ENCODE peak calls at places on chromosomes 6 and 20, in seven cellular contexts. K, R, I, B, A, E and C are unnamed samples.

GRCh38 chr6:145137425-145137824 is 597.9 kb downstream of the EPM2A start:
- DNase-seq in K (no peak), R (peak; percentile 42), I (no peak), B (no peak), A (peak; percentile 50), E (no peak), C (peak; percentile 11)

GRCh38 chr6:77368660-77369313 is 94.5 kb downstream of the HTR1B start:
- DNase-seq in K (no peak), R (peak; percentile 68), I (peak; percentile 36), B (no peak), A (peak; percentile 27), E (no peak), C (no peak)

GRCh38 chr6:161076211-161076677 is 84.7 kb downstream of the MAP3K4 start:
- DNase-seq in K (no peak), R (peak; percentile 68), I (no peak), B (no peak), A (no peak), E (peak; percentile 32), C (no peak)

GRCh38 chr6:47112311-47112710 is 70.2 kb upstream of the ADGRF1 start:
- DNase-seq in K (no peak), R (no peak), I (no peak), B (no peak), A (peak; percentile 42), E (no peak), C (no peak)

GRCh38 chr6:169620171-169621125 is 81.4 kb downstream of the WDR27 start:
- DNase-seq in K (no peak), R (peak; percentile 92), I (peak; percentile 20), B (no peak), A (peak; percentile 38), E (no peak), C (peak; percentile 26)

GRCh38 chr20:41786158-41786557 is 168.0 kb upstream of the CHD6 start:
- DNase-seq in K (no peak), R (no peak), I (no peak), B (no peak), A (peak; percentile 7), E (no peak), C (no peak)

GRCh38 chr6:128209771-128210170 is 308.9 kb upstream of the THEMIS start:
- DNase-seq in K (no peak), R (peak; percentile 28), I (no peak), B (no peak), A (peak; percentile 65), E (no peak), C (no peak)

GRCh38 chr20:32762754-32763201 is 593 bp downstream of the DNMT3B start:
- DNase-seq in K (peak; percentile 78), R (peak; percentile 49), I (no peak), B (no peak), A (no peak), E (no peak), C (no peak)

GRCh38 chr20:137668-138131 is 4.7 kb upstream of the DEFB126 start:
- DNase-seq in K (peak; percentile 36), R (peak; percentile 2), I (no peak), B (no peak), A (no peak), E (no peak), C (peak; percentile 13)

GRCh38 chr20:60465993-60466682 is 507.9 kb downstream of the CDH26 start:
- DNase-seq in K (no peak), R (no peak), I (no peak), B (no peak), A (no peak), E (no peak), C (no peak)

GRCh38 chr20:21181028-21181427 is 55.1 kb downstream of the KIZ start:
- DNase-seq in K (no peak), R (no peak), I (no peak), B (no peak), A (no peak), E (no peak), C (no peak)
- H3K4me3 ChIP-seq in K (no peak overlapping the region), R (no peak overlapping the region), I (no peak overlapping the region), B (no peak overlapping the region), A (no peak overlapping the region), E (no peak overlapping the region), C (no peak overlapping the region)

DNA sequence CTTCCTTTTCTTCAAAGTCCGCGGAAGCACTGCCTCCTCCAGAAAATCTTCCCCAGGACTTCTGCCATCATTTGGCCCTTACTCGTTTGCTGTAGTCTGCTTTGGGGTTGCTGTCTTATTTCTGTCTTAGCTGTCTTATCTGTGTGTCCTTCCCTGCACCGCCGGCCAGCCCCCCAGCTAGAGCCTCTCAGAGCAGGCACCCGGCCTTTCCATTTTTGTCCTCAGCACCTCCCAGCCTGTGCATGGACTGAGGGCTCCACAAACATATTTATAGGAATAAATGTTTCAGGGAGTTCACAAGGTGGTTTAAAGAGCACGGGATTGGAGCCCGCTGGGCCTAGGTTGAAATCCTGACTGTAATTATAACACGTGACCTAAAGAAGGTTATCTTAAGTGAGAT is 8.1 kb downstream of the GLP1R start:
- DNase-seq in K (no peak), R (no peak), I (no peak), B (no peak), A (no peak), E (no peak), C (no peak)
- H3K4me1 ChIP-seq in K (peaks cover 43% of the 10 kb centered on the region), R (no peaks in the 10 kb centered on the region), I (peaks cover 4% of the 10 kb centered on the region), B (no peaks in the 10 kb centered on the region), A (no peaks in the 10 kb centered on the region), E (peaks cover 5% of the 10 kb centered on the region), C (no peaks in the 10 kb centered on the region)

DNA sequence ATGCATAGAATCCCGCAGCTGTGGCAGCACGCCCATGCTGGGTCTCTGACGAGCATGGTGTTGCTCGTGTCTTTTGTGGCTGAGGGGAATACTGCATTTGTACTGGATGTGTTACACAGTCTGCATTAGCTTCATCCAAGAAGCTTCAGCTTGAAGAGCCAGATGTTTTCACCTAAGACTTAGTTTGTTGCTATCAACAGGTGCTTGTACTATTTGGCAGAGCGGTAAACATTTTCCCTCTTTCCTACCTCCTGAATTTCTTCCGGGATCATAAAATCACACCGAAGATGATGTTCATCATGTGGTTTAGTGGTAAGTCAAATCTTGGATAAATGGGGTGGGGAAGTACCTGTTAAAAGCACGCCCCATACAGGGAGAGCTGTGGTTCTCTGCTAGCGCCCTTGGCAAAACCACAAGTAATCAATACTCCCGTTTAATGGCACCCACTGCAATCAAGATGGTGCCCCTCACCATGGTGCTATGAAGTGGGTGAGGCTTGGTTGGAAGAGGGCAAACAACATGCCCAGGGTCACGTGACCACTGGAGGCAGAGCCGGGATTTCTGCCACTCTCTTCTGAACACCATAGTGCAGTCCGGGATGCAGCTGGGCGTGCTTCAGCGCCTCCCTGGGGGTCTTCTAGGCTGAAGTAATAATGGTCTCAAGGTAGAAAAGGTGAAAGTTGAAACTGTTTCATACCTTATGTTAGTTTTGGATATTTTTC is 34.4 kb downstream of the SPATA2 start:
- DNase-seq in K (no peak), R (no peak), I (no peak), B (no peak), A (no peak), E (no peak), C (no peak)
- H3K36me3 ChIP-seq in K (peaks cover 26% of the 10 kb centered on the region), R (no peaks in the 10 kb centered on the region), I (peaks cover 15% of the 10 kb centered on the region), B (peaks cover 4% of the 10 kb centered on the region), A (peaks cover 5% of the 10 kb centered on the region), E (peaks cover 15% of the 10 kb centered on the region), C (peaks cover 11% of the 10 kb centered on the region)

DNA sequence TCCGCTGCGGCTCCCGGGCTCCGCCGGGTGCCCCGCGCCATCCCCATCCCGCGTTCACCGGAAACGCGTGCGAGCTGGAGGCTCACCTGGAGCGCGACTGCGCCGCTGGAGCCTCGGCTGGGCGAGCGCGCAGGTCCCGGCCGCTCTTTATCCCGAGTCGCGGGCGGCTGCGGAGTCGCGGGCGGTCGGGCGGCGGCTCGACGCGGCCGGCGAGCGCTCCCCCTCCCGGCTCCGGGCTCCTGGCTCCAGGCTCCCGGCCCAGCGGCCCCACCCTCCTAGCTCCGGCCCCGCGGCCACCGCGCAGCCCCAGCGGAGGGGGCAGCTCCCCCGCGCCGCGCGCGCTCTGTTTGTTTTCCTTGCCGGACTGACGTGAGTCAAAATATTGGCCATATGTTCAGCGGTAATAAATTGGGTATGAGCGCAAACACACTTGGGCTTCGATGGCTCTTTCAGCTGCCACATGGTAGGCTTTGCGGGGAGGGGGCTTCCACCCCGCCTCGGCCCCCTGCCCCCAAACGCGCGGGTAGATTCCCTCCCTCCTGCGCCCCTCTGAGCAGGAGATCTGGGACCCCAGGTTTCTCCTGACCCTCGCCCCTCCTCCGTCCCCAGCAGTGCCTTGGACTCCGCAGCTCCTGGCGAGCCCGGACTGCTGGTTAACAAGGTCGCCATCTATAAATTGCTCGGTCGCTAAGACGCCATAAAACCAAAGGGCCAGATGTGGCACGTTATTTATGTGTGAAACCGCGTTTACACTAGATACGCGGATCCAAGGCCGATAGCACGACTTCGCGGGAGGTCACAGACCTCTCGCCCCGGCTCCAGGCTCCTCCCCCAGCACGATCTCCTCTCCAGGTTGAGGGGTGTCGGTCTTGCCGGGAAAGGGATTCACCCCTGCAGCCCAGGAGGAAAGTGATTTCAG is 8.9 kb upstream of the NKX2-2 start:
- DNase-seq in K (peak; percentile 27), R (peak; percentile 31), I (peak; percentile 25), B (peak; percentile 76), A (no peak), E (no peak), C (no peak)
- H3K4me3 ChIP-seq in K (no peak overlapping the region), R (no peak overlapping the region), I (no peak overlapping the region), B (no peak overlapping the region), A (no peak overlapping the region), E (no peak overlapping the region), C (no peak overlapping the region)

GRCh38 chr6:12152023-12152960 is 137.9 kb upstream of the EDN1 start:
- DNase-seq in K (no peak), R (peak; percentile 76), I (no peak), B (no peak), A (no peak), E (no peak), C (no peak)
- H3K4me1 ChIP-seq in K (no peaks in the 10 kb centered on the region), R (no peaks in the 10 kb centered on the region), I (no peaks in the 10 kb centered on the region), B (no peaks in the 10 kb centered on the region), A (peaks cover 16% of the 10 kb centered on the region), E (no peaks in the 10 kb centered on the region), C (peaks cover 9% of the 10 kb centered on the region)

GRCh38 chr6:33675968-33676367 is 35.5 kb downstream of the UQCC2 start:
- DNase-seq in K (no peak), R (no peak), I (no peak), B (no peak), A (no peak), E (no peak), C (no peak)
- H3K36me3 ChIP-seq in K (no peaks in the 10 kb centered on the region), R (no peaks in the 10 kb centered on the region), I (peaks cover 53% of the 10 kb centered on the region), B (no peaks in the 10 kb centered on the region), A (peaks cover 34% of the 10 kb centered on the region), E (peaks cover 72% of the 10 kb centered on the region), C (peaks cover 57% of the 10 kb centered on the region)

GRCh38 chr6:158938220-158938619 is 61.8 kb downstream of the RSPH3 start:
- DNase-seq in K (no peak), R (no peak), I (no peak), B (no peak), A (no peak), E (no peak), C (no peak)
- H3K4me3 ChIP-seq in K (no peak overlapping the region), R (no peak overlapping the region), I (no peak overlapping the region), B (no peak overlapping the region), A (no peak overlapping the region), E (no peak overlapping the region), C (no peak overlapping the region)